ENCODE peak calls at places on chromosomes 5 and 9, in five cellular contexts. One of them, this sample, is unnamed.
A peak's percentile ranks its signal among the peaks of the same experiment; 100 is the strongest.

GRCh38 chr5:124583469-124584350 is 162.7 kb downstream of the ZNF608 start:
- DNase-seq in neuronal stem cell: no peak
- DNase-seq in IMR-90: peak; percentile 95
- DNase-seq in H1: no peak
- DNase-seq in mesendoderm: no peak
- DNase-seq in this sample: peak; percentile 21

GRCh38 chr9:104256031-104256709 is 162.1 kb downstream of the SMC2 start:
- DNase-seq in mesendoderm: no peak
- DNase-seq in IMR-90: no peak
- DNase-seq in H1: no peak
- DNase-seq in neuronal stem cell: no peak
- DNase-seq in this sample: peak; percentile 8

GRCh38 chr9:7879551-7880245 is 80.1 kb upstream of the DMAC1 start:
- DNase-seq in mesendoderm: peak; percentile 89
- DNase-seq in IMR-90: no peak
- DNase-seq in H1: peak; percentile 10
- DNase-seq in neuronal stem cell: peak; percentile 42
- DNase-seq in this sample: no peak

GRCh38 chr9:137031904-137032639 is at the start of gene FUT7:
- DNase-seq in mesendoderm: no peak
- DNase-seq in neuronal stem cell: no peak
- DNase-seq in IMR-90: no peak
- DNase-seq in H1: no peak
- DNase-seq in this sample: no peak

GRCh38 chr9:17135578-17135904 is 701 bp downstream of the CNTLN start:
- DNase-seq in H1: no peak
- DNase-seq in IMR-90: no peak
- DNase-seq in neuronal stem cell: no peak
- DNase-seq in mesendoderm: peak; percentile 65
- DNase-seq in this sample: no peak

GRCh38 chr5:169258372-169259000 is 42.5 kb downstream of the SLIT3 start:
- DNase-seq in mesendoderm: no peak
- DNase-seq in H1: no peak
- DNase-seq in IMR-90: no peak
- DNase-seq in neuronal stem cell: no peak
- DNase-seq in this sample: peak; percentile 66

GRCh38 chr5:157538311-157538710 is 37.3 kb downstream of the ADAM19 start:
- DNase-seq in H1: no peak
- DNase-seq in mesendoderm: no peak
- DNase-seq in IMR-90: no peak
- DNase-seq in neuronal stem cell: no peak
- DNase-seq in this sample: no peak

GRCh38 chr9:107999890-108000289 is 510.3 kb upstream of the KLF4 start:
- DNase-seq in H1: no peak
- DNase-seq in IMR-90: no peak
- DNase-seq in mesendoderm: peak; percentile 6
- DNase-seq in neuronal stem cell: no peak
- DNase-seq in this sample: peak; percentile 93

GRCh38 chr5:100566382-100567141 is 31.4 kb downstream of the FAM174A start:
- DNase-seq in mesendoderm: no peak
- DNase-seq in IMR-90: no peak
- DNase-seq in neuronal stem cell: no peak
- DNase-seq in H1: no peak
- DNase-seq in this sample: no peak

GRCh38 chr9:83599071-83599470 is 23.9 kb upstream of the IDNK start:
- DNase-seq in IMR-90: no peak
- DNase-seq in mesendoderm: peak; percentile 66
- DNase-seq in neuronal stem cell: no peak
- DNase-seq in H1: no peak
- DNase-seq in this sample: no peak

GRCh38 chr5:146005723-146006122 is 69.3 kb downstream of the SH3RF2 start:
- DNase-seq in neuronal stem cell: no peak
- DNase-seq in H1: no peak
- DNase-seq in mesendoderm: no peak
- DNase-seq in IMR-90: no peak
- DNase-seq in this sample: no peak

GRCh38 chr9:122158202-122158601 is 1.4 kb downstream of the NDUFA8 start:
- DNase-seq in neuronal stem cell: no peak
- DNase-seq in IMR-90: peak; percentile 43
- DNase-seq in mesendoderm: peak; percentile 81
- DNase-seq in H1: peak; percentile 34
- DNase-seq in this sample: peak; percentile 43

GRCh38 chr5:149671544-149671943 is 58.6 kb upstream of the PPARGC1B start:
- DNase-seq in neuronal stem cell: no peak
- DNase-seq in H1: no peak
- DNase-seq in IMR-90: no peak
- DNase-seq in mesendoderm: no peak
- DNase-seq in this sample: no peak

GRCh38 chr5:175823731-175824525 is 47.5 kb upstream of the CPLX2 start:
- DNase-seq in H1: no peak
- DNase-seq in mesendoderm: peak; percentile 79
- DNase-seq in neuronal stem cell: no peak
- DNase-seq in IMR-90: no peak
- DNase-seq in this sample: no peak

GRCh38 chr5:138192826-138193225 is 13.9 kb downstream of the KIF20A start:
- DNase-seq in neuronal stem cell: no peak
- DNase-seq in H1: no peak
- DNase-seq in mesendoderm: no peak
- DNase-seq in IMR-90: no peak
- DNase-seq in this sample: no peak

GRCh38 chr9:109504689-109505088 is 6.6 kb upstream of the PTPN3 start:
- DNase-seq in neuronal stem cell: no peak
- DNase-seq in IMR-90: no peak
- DNase-seq in H1: no peak
- DNase-seq in mesendoderm: no peak
- DNase-seq in this sample: no peak

GRCh38 chr5:90221947-90222346 is 187.6 kb downstream of the CETN3 start:
- DNase-seq in IMR-90: peak; percentile 16
- DNase-seq in H1: no peak
- DNase-seq in neuronal stem cell: no peak
- DNase-seq in mesendoderm: no peak
- DNase-seq in this sample: peak; percentile 60

GRCh38 chr5:168893231-168893630 is 314.1 kb upstream of the PANK3 start:
- DNase-seq in neuronal stem cell: no peak
- DNase-seq in mesendoderm: no peak
- DNase-seq in H1: no peak
- DNase-seq in IMR-90: no peak
- DNase-seq in this sample: no peak

GRCh38 chr5:126938461-126938860 is 91.9 kb downstream of the MARCHF3 start:
- DNase-seq in neuronal stem cell: no peak
- DNase-seq in IMR-90: peak; percentile 89
- DNase-seq in mesendoderm: no peak
- DNase-seq in H1: no peak
- DNase-seq in this sample: peak; percentile 82

GRCh38 chr5:59238126-59238902 is 655.2 kb downstream of the PDE4D start:
- DNase-seq in neuronal stem cell: no peak
- DNase-seq in IMR-90: no peak
- DNase-seq in H1: no peak
- DNase-seq in mesendoderm: no peak
- DNase-seq in this sample: no peak

GRCh38 chr5:95843733-95844223 is 21.3 kb upstream of the GLRX start:
- DNase-seq in H1: no peak
- DNase-seq in mesendoderm: no peak
- DNase-seq in neuronal stem cell: no peak
- DNase-seq in IMR-90: no peak
- DNase-seq in this sample: peak; percentile 69

GRCh38 chr5:41793156-41793770 is 77.0 kb downstream of the OXCT1 start:
- DNase-seq in H1: no peak
- DNase-seq in IMR-90: peak; percentile 93
- DNase-seq in neuronal stem cell: no peak
- DNase-seq in mesendoderm: no peak
- DNase-seq in this sample: no peak

GRCh38 chr5:34608368-34608767 is 47.8 kb upstream of the RAI14 start:
- DNase-seq in mesendoderm: no peak
- DNase-seq in IMR-90: no peak
- DNase-seq in neuronal stem cell: no peak
- DNase-seq in H1: no peak
- DNase-seq in this sample: no peak
- H3K18ac ChIP-seq in mesendoderm: no peak overlapping the region
- H3K18ac ChIP-seq in IMR-90: peak overlapping the region; percentile 58
- H3K18ac ChIP-seq in neuronal stem cell: no peak overlapping the region
- H3K18ac ChIP-seq in H1: no peak overlapping the region
- H3K18ac ChIP-seq in this sample: no peak overlapping the region

GRCh38 chr9:96140401-96141180 is 161.4 kb downstream of the HSD17B3 start:
- DNase-seq in IMR-90: no peak
- DNase-seq in H1: no peak
- DNase-seq in mesendoderm: peak; percentile 84
- DNase-seq in neuronal stem cell: no peak
- DNase-seq in this sample: no peak

GRCh38 chr9:96141666-96142065 is 160.3 kb downstream of the HSD17B3 start:
- DNase-seq in neuronal stem cell: no peak
- DNase-seq in H1: no peak
- DNase-seq in mesendoderm: no peak
- DNase-seq in IMR-90: peak; percentile 7
- DNase-seq in this sample: no peak

GRCh38 chr9:96138616-96139015 is 163.4 kb downstream of the HSD17B3 start:
- DNase-seq in mesendoderm: no peak
- DNase-seq in IMR-90: no peak
- DNase-seq in H1: no peak
- DNase-seq in neuronal stem cell: no peak
- DNase-seq in this sample: no peak

GRCh38 chr9:96137666-96138429 is 164.1 kb downstream of the HSD17B3 start:
- DNase-seq in H1: no peak
- DNase-seq in mesendoderm: peak; percentile 64
- DNase-seq in IMR-90: peak; percentile 12
- DNase-seq in neuronal stem cell: no peak
- DNase-seq in this sample: no peak

GRCh38 chr9:96139592-96140251 is 162.3 kb downstream of the HSD17B3 start:
- DNase-seq in mesendoderm: no peak
- DNase-seq in H1: no peak
- DNase-seq in neuronal stem cell: no peak
- DNase-seq in IMR-90: peak; percentile 95
- DNase-seq in this sample: peak; percentile 9
- H3K4ac ChIP-seq in mesendoderm: peak overlapping the region; percentile 27
- H3K4ac ChIP-seq in H1: no peak overlapping the region
- H3K4ac ChIP-seq in neuronal stem cell: no peak overlapping the region
- H3K4ac ChIP-seq in IMR-90: peak overlapping the region; percentile 48
- H3K4ac ChIP-seq in this sample: no peak overlapping the region

DNA sequence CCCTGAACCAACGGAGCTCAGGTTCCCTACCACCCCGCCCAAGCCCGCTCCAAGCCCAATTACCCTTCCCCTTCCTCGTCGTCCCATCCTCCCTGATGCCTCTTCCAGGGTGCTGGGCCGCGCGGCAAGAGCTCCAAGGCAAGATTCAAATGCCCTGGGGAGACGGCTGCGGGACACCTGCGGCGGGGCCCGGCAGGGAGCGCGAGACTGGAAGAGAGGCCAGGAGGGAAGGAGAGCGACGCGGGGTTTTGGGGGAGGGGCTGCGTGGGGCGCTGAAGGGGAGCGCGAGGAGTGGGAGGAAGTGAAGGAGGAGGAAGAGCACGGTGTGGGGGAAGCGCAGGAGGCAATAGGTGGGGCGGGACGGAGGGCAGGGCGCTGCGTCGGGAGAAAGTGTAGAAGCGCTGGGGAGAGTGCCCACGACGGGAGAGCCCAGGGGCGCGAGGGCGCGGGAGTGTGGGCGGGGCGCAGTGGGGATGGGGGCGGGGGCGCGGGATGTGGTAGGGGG is 975 bp upstream of the NXNL2 start:
- DNase-seq in IMR-90: peak; percentile 57
- DNase-seq in mesendoderm: peak; percentile 69
- DNase-seq in H1: no peak
- DNase-seq in neuronal stem cell: peak; percentile 12
- DNase-seq in this sample: peak; percentile 82
- H3K18ac ChIP-seq in IMR-90: peak overlapping the region; percentile 87
- H3K18ac ChIP-seq in mesendoderm: peak overlapping the region; percentile 18
- H3K18ac ChIP-seq in H1: peak overlapping the region; percentile 87
- H3K18ac ChIP-seq in neuronal stem cell: peak overlapping the region; percentile 84
- H3K18ac ChIP-seq in this sample: peak overlapping the region; percentile 48

GRCh38 chr5:172102251-172102870 is 85.7 kb downstream of the STK10 start:
- DNase-seq in H1: no peak
- DNase-seq in mesendoderm: no peak
- DNase-seq in IMR-90: no peak
- DNase-seq in neuronal stem cell: no peak
- DNase-seq in this sample: no peak
- H3K4ac ChIP-seq in H1: no peak overlapping the region
- H3K4ac ChIP-seq in mesendoderm: no peak overlapping the region
- H3K4ac ChIP-seq in IMR-90: peak overlapping the region; percentile 99
- H3K4ac ChIP-seq in neuronal stem cell: peak overlapping the region; percentile 54
- H3K4ac ChIP-seq in this sample: no peak overlapping the region

GRCh38 chr9:32419921-32420320 is 35.5 kb downstream of the ACO1 start:
- DNase-seq in IMR-90: peak; percentile 53
- DNase-seq in H1: no peak
- DNase-seq in neuronal stem cell: no peak
- DNase-seq in mesendoderm: no peak
- DNase-seq in this sample: no peak

GRCh38 chr9:32424616-32425015 is 40.2 kb downstream of the ACO1 start:
- DNase-seq in IMR-90: peak; percentile 17
- DNase-seq in neuronal stem cell: no peak
- DNase-seq in mesendoderm: no peak
- DNase-seq in H1: no peak
- DNase-seq in this sample: no peak

GRCh38 chr9:32423371-32423770 is 38.9 kb downstream of the ACO1 start:
- DNase-seq in IMR-90: peak; percentile 90
- DNase-seq in mesendoderm: no peak
- DNase-seq in H1: no peak
- DNase-seq in neuronal stem cell: no peak
- DNase-seq in this sample: no peak

GRCh38 chr9:32426278-32426939 is 42.0 kb downstream of the ACO1 start:
- DNase-seq in neuronal stem cell: no peak
- DNase-seq in H1: no peak
- DNase-seq in mesendoderm: no peak
- DNase-seq in IMR-90: peak; percentile 99
- DNase-seq in this sample: no peak

GRCh38 chr9:32422237-32422806 is 37.9 kb downstream of the ACO1 start:
- DNase-seq in H1: no peak
- DNase-seq in mesendoderm: no peak
- DNase-seq in neuronal stem cell: no peak
- DNase-seq in IMR-90: no peak
- DNase-seq in this sample: no peak
- H3K18ac ChIP-seq in H1: no peak overlapping the region
- H3K18ac ChIP-seq in mesendoderm: no peak overlapping the region
- H3K18ac ChIP-seq in neuronal stem cell: no peak overlapping the region
- H3K18ac ChIP-seq in IMR-90: peak overlapping the region; percentile 1
- H3K18ac ChIP-seq in this sample: no peak overlapping the region

This sample was measured in trophoblast cell.